ENCODE peak calls at places on chromosome 9, in four cellular contexts. L is HCT116, J is H1, W is K562. N is an unnamed sample.

GRCh38 chr9:88818495-88819201 is 172.6 kb upstream of the S1PR3 start:
- DNase-seq in W (no peak), J (no peak), L (no peak), N (no peak)

GRCh38 chr9:122349201-122349600 is 21.6 kb upstream of the PTGS1 start:
- DNase-seq in W (no peak), L (no peak), J (no peak), N (no peak)

GRCh38 chr9:33186457-33187168 is 19.5 kb upstream of the B4GALT1 start:
- DNase-seq in W (no peak), L (no peak), J (no peak), N (no peak)

GRCh38 chr9:116072046-116072445 is 81.5 kb upstream of the PAPPA start:
- DNase-seq in W (no peak), L (no peak), J (no peak), N (no peak)

GRCh38 chr9:129681924-129682323 is 16.5 kb downstream of the PRRX2 start:
- DNase-seq in J (no peak), L (no peak), W (no peak), N (no peak)

GRCh38 chr9:127267793-127268507 is 3.4 kb downstream of the GARNL3 start:
- DNase-seq in J (no peak), L (no peak), W (no peak), N (no peak)

GRCh38 chr9:107239474-107239873 is 43.6 kb upstream of the RAD23B start:
- DNase-seq in W (peak; percentile 16), J (no peak), L (no peak), N (peak; percentile 44)

GRCh38 chr9:79382044-79382443 is 189.7 kb upstream of the TLE4 start:
- DNase-seq in J (no peak), W (no peak), L (no peak), N (no peak)

GRCh38 chr9:105244996-105245719 is 707 bp downstream of the SLC44A1 start:
- DNase-seq in L (no peak), W (no peak), J (peak; percentile 70), N (no peak)

GRCh38 chr9:98314381-98315066 is 59.1 kb upstream of the TBC1D2 start:
- DNase-seq in W (no peak), J (no peak), L (no peak), N (no peak)

GRCh38 chr9:96720435-96720834 is 57.5 kb downstream of the ZNF510 start:
- DNase-seq in W (no peak), J (no peak), L (no peak), N (no peak)

GRCh38 chr9:75185585-75186170 is 97.4 kb downstream of the OSTF1 start:
- DNase-seq in L (peak; percentile 38), W (peak; percentile 18), J (no peak), N (peak; percentile 16)

GRCh38 chr9:4117835-4118610 is 181.8 kb downstream of the GLIS3 start:
- DNase-seq in J (peak; percentile 36), W (peak; percentile 48), L (no peak), N (peak; percentile 9)

GRCh38 chr9:108468364-108468763 is 387.4 kb downstream of the ACTL7B start:
- DNase-seq in J (peak; percentile 17), W (peak; percentile 44), L (peak; percentile 54), N (no peak)

GRCh38 chr9:108162664-108163063 is 673.1 kb upstream of the KLF4 start:
- DNase-seq in L (no peak), J (no peak), W (no peak), N (no peak)

GRCh38 chr9:105637787-105638395 is 24.4 kb upstream of the TAL2 start:
- DNase-seq in W (no peak), L (no peak), J (no peak), N (no peak)

GRCh38 chr9:137989999-137990715 is 112.6 kb downstream of the CACNA1B start:
- DNase-seq in J (no peak), W (no peak), L (no peak), N (no peak)

GRCh38 chr9:133071484-133072150 is 9.8 kb downstream of the CEL start:
- DNase-seq in W (no peak), J (no peak), L (no peak), N (no peak)

GRCh38 chr9:109856785-109857184 is 76.8 kb downstream of the PALM2AKAP2 start:
- DNase-seq in J (no peak), W (peak; percentile 18), L (peak; percentile 28), N (no peak)

GRCh38 chr9:133971121-133971951 is 20.8 kb downstream of the VAV2 start:
- DNase-seq in W (no peak), L (no peak), J (no peak), N (no peak)

GRCh38 chr9:133727277-133727875 is 10.8 kb downstream of the SARDH start:
- DNase-seq in L (no peak), W (no peak), J (no peak), N (no peak)

GRCh38 chr9:88814521-88815101 is 176.7 kb upstream of the S1PR3 start:
- DNase-seq in J (no peak), W (no peak), L (no peak), N (no peak)

GRCh38 chr9:71446499-71447411 is 321.6 kb downstream of the CEMIP2 start:
- DNase-seq in L (no peak), W (peak; percentile 15), J (peak; percentile 75), N (peak; percentile 47)

GRCh38 chr9:75604661-75605060 is 285.8 kb upstream of the PCSK5 start:
- DNase-seq in W (no peak), L (no peak), J (no peak), N (no peak)

GRCh38 chr9:90546200-90546599 is 96.4 kb downstream of the DIRAS2 start:
- DNase-seq in W (no peak), J (no peak), L (no peak), N (peak; percentile 22)

GRCh38 chr9:99978221-99978620 is 71.8 kb downstream of the STX17 start:
- DNase-seq in J (no peak), W (no peak), L (no peak), N (no peak)

GRCh38 chr9:88645172-88645868 is 110.3 kb downstream of the NXNL2 start:
- DNase-seq in L (no peak), W (no peak), J (no peak), N (no peak)

GRCh38 chr9:27247756-27248155 is 49.2 kb downstream of the EQTN start:
- DNase-seq in J (peak; percentile 25), L (peak; percentile 43), W (peak; percentile 7), N (peak; percentile 28)

GRCh38 chr9:32011049-32011448 is 373.4 kb upstream of the ACO1 start:
- DNase-seq in J (no peak), W (no peak), L (no peak), N (no peak)

GRCh38 chr9:73869261-73869660 is 627.9 kb upstream of the RORB start:
- DNase-seq in J (no peak), L (no peak), W (peak; percentile 25), N (peak; percentile 13)

GRCh38 chr9:33445941-33446506 is 1.4 kb downstream of the AQP3 start:
- DNase-seq in L (no peak), J (no peak), W (peak; percentile 61), N (no peak)

GRCh38 chr9:110007477-110008270 is 200.3 kb downstream of the C9orf152 start:
- DNase-seq in W (no peak), J (no peak), L (no peak), N (no peak)

GRCh38 chr9:133604214-133604613 is 5.0 kb downstream of the FAM163B start:
- DNase-seq in L (no peak), W (no peak), J (no peak), N (peak; percentile 10)

GRCh38 chr9:76846307-76846706 is 59.6 kb downstream of the PRUNE2 start:
- DNase-seq in W (no peak), L (no peak), J (peak; percentile 10), N (no peak)

GRCh38 chr9:131635285-131635684 is 90.0 kb downstream of the PRRT1B start:
- DNase-seq in J (peak; percentile 39), W (peak; percentile 88), L (peak; percentile 71), N (peak; percentile 80)

GRCh38 chr9:131635912-131636311 is 90.6 kb downstream of the PRRT1B start:
- DNase-seq in W (no peak), J (no peak), L (no peak), N (no peak)

GRCh38 chr9:131636593-131636992 is 91.3 kb downstream of the PRRT1B start:
- DNase-seq in W (peak; percentile 87), L (no peak), J (no peak), N (no peak)

GRCh38 chr9:131631254-131631653 is 85.9 kb downstream of the PRRT1B start:
- DNase-seq in L (no peak), J (no peak), W (no peak), N (no peak)

DNA sequence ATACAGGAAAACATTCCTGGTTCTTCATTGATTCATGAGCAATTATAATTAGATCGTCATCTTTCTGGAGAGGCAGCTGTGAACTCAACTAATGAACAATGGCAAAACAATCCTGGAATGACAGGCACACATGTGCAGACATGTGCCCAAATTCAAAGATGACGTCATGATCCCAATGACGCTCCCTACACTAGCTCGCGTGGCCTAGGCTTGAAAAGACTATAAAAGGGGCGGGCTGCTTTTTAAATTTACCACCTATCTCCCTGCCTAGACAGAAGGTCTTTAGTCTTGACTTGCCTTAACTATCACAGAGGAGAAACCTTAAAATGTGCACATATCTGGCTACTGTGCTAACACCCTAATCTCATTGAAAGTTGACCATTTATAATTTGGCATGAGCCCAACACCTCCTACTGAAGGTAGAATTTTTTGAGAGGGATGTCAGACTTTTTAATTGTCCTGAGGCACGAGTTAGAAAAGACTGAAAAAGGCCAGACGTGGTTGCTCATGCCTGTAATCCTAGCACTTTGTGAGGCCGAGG is 88.2 kb downstream of the PRRT1B start:
- DNase-seq in L (no peak), W (no peak), J (no peak), N (no peak)
- TF ChIP-seq FOSL1 in L (no peak), W (no peak), J (no peak), N (no peak)

DNA sequence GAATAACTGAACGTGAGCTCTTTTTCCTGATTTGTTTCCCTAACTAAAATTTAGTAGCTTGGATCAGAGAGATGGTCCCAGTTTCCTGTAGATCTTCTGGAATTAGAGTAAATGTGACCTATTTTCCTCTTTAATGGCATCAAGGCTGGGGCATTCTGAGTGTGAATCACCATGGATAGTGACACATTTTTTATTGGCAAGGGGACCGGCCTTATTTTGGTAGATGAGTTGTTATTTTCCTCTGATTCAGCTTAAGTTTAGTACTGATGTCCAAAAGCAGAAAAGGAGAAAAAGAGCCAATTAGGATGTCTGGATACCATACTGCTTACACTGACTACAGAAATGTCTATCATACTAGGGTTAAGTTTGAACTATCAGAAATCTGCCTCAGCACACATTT is 68.1 kb downstream of the RNF38 start:
- DNase-seq in L (no peak), J (no peak), W (no peak), N (no peak)
- TF ChIP-seq FOSL1 in L (no peak), J (no peak), W (no peak), N (no peak)

GRCh38 chr9:135340143-135340655 is 139.4 kb upstream of the PPP1R26 start:
- DNase-seq in L (no peak), J (peak; percentile 71), W (no peak), N (no peak)
- TF ChIP-seq FOSL1 in L (no peak), J (no peak), W (no peak), N (no peak)

DNA sequence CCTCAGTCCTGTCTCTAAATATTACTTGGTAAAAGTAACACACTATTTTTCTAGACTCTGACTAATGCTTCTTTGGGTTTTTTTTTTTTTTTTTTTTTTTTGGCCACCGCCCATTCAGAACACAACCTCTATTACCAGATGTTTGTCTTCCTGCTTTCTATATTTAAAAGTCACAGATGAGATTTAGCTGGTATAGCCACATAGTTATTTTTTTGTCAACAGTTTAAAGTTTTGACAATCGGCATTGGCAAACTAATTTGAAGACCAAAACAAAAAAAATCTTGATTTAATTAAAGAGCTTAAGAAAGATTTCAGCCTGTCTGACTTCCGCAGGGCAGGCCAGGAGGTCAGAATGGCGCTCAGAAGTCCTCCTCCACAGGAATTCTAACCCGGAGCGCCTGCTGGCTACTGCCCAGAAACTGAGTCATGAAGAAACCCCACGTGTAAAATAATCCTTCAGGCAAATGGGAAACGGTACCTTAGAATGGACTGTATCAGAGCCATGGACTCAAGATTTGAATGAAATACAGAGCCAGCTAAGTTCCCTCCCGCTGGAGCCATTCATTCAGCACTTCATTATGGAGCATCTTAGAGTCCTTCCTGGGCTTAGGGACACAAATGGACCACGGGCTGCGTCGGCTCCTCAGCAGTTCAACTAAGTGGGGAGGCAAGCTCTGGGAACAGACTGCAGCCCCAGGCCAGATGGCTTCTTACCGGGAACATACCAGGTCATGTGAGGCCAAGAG is 55.6 kb downstream of the PTPDC1 start:
- DNase-seq in W (peak; percentile 62), J (no peak), L (peak; percentile 72), N (no peak)
- TF ChIP-seq FOSL1 in W (peak; percentile 64), J (no peak), L (peak; percentile 68), N (no peak)

N was measured in HepG2.